ENCODE peak calls at places on chromosomes 13 and 19, in five cellular contexts. R is adrenal gland, Y is pancreas, L is upper lobe of left lung, B is cardiac fibroblast. J is an unnamed sample.
A peak's percentile ranks its signal among the peaks of the same experiment; 100 is the strongest.

GRCh38 chr13:99433543-99434075 is 67.7 kb upstream of the TM9SF2 start:
- DNase-seq in R (no peak), Y (no peak), L (no peak), B (no peak), J (no peak)

GRCh38 chr13:95948646-95949045 is 104.6 kb downstream of the UGGT2 start:
- DNase-seq in R (no peak), Y (no peak), L (no peak), B (peak; percentile 26), J (no peak)

GRCh38 chr19:52190679-52191293 is 934 bp downstream of the PPP2R1A start:
- DNase-seq in R (peak; percentile 64), Y (peak; percentile 62), L (peak; percentile 48), B (peak; percentile 63), J (peak; percentile 58)

GRCh38 chr19:39246951-39247669 is 1.5 kb downstream of the IFNL4 start:
- DNase-seq in R (peak; percentile 22), Y (peak; percentile 66), L (peak; percentile 73), B (peak; percentile 7), J (peak; percentile 47)

GRCh38 chr13:33112745-33113144 is 96.5 kb downstream of the KL start:
- DNase-seq in R (no peak), Y (no peak), L (peak; percentile 40), B (no peak), J (no peak)

GRCh38 chr19:19213822-19214558 is 2.2 kb downstream of the NCAN start:
- DNase-seq in R (no peak), Y (no peak), L (no peak), B (no peak), J (no peak)

GRCh38 chr19:1112254-1113208 is 8.7 kb downstream of the GPX4 start:
- DNase-seq in R (peak; percentile 92), Y (peak; percentile 84), L (peak; percentile 93), B (no peak), J (peak; percentile 92)

GRCh38 chr13:111046590-111047141 is 68.4 kb upstream of the ARHGEF7 start:
- DNase-seq in R (no peak), Y (no peak), L (no peak), B (peak; percentile 42), J (no peak)

GRCh38 chr19:48553676-48554384 is 1.9 kb downstream of the SULT2B1 start:
- DNase-seq in R (peak; percentile 91), Y (peak; percentile 57), L (no peak), B (peak; percentile 75), J (peak; percentile 81)

GRCh38 chr13:80475718-80476117 is 134.8 kb upstream of the SPRY2 start:
- DNase-seq in R (no peak), Y (no peak), L (no peak), B (no peak), J (no peak)

GRCh38 chr13:28611654-28612131 is 47.2 kb upstream of the POMP start:
- DNase-seq in R (no peak), Y (no peak), L (no peak), B (peak; percentile 15), J (no peak)

GRCh38 chr19:19654441-19654840 is 9.0 kb downstream of the ATP13A1 start:
- DNase-seq in R (no peak), Y (no peak), L (peak; percentile 65), B (no peak), J (no peak)

GRCh38 chr13:40648841-40649240 is 17.6 kb downstream of the FOXO1 start:
- DNase-seq in R (no peak), Y (no peak), L (no peak), B (no peak), J (no peak)

GRCh38 chr19:5078179-5078578 is 109.3 kb downstream of the KDM4B start:
- DNase-seq in R (no peak), Y (no peak), L (peak; percentile 53), B (no peak), J (no peak)

GRCh38 chr19:29320611-29321010 is 107.7 kb upstream of the UQCRFS1 start:
- DNase-seq in R (no peak), Y (no peak), L (no peak), B (no peak), J (no peak)

GRCh38 chr13:85142351-85142750 is 656.9 kb downstream of the SLITRK6 start:
- DNase-seq in R (no peak), Y (no peak), L (no peak), B (no peak), J (no peak)

GRCh38 chr19:47700934-47701716 is 12.1 kb upstream of the EHD2 start:
- DNase-seq in R (no peak), Y (peak; percentile 70), L (peak; percentile 75), B (no peak), J (no peak)

GRCh38 chr19:48997972-48998371 is 4.3 kb downstream of the RUVBL2 start:
- DNase-seq in R (no peak), Y (no peak), L (no peak), B (peak; percentile 64), J (peak; percentile 32)

GRCh38 chr19:48512504-48513288 is 1.1 kb upstream of the LMTK3 start:
- DNase-seq in R (no peak), Y (no peak), L (no peak), B (no peak), J (no peak)

GRCh38 chr13:35764359-35765015 is 288.0 kb upstream of the MAB21L1 start:
- DNase-seq in R (no peak), Y (no peak), L (no peak), B (peak; percentile 10), J (no peak)

GRCh38 chr13:60047943-60048342 is 115.8 kb downstream of the DIAPH3 start:
- DNase-seq in R (no peak), Y (no peak), L (no peak), B (peak; percentile 4), J (no peak)

GRCh38 chr13:46656786-46657185 is 103.8 kb downstream of the LRCH1 start:
- DNase-seq in R (no peak), Y (no peak), L (no peak), B (no peak), J (no peak)
- H3K4me3 ChIP-seq in R (no peak overlapping the region), Y (no peak overlapping the region), L (no peak overlapping the region), B (no peak overlapping the region), J (no peak overlapping the region)

GRCh38 chr13:98141938-98142426 is 912 bp upstream of the FARP1 start:
- DNase-seq in R (peak; percentile 74), Y (peak; percentile 80), L (no peak), B (no peak), J (no peak)
- H3K4me3 ChIP-seq in R (peak overlapping the region; percentile 95), Y (peak overlapping the region; percentile 79), L (peak overlapping the region; percentile 94), B (peak overlapping the region; percentile 62), J (peak overlapping the region; percentile 50)

DNA sequence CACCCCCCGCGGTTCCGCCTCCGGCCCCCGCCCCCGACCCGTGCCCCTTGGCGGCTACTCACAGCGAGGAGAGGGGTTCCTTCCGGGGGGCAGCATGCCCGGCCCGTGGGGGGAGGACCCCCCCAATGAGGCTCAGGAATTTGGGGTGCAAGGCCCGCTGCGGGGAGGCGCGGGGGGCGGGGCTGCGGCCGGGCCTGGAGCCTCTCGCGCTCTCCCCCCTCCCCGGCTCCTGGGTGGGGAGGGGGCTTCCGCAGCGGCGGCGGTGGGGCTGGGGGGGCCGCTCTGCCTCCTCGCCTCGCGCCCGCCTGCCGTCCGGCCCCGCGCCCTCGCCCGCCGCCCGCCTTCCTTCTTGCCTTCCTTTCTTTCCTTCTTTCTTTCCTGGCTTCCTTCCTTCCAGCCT is 353 bp downstream of the LRRC4B start:
- DNase-seq in R (no peak), Y (no peak), L (peak; percentile 73), B (no peak), J (no peak)
- H3K4me3 ChIP-seq in R (peak overlapping the region; percentile 19), Y (no peak overlapping the region), L (peak overlapping the region; percentile 18), B (no peak overlapping the region), J (peak overlapping the region; percentile 29)

GRCh38 chr13:66835040-66835628 is 395.0 kb downstream of the PCDH9 start:
- DNase-seq in R (peak; percentile 69), Y (peak; percentile 74), L (no peak), B (peak; percentile 67), J (no peak)

GRCh38 chr13:66837246-66837645 is 392.9 kb downstream of the PCDH9 start:
- DNase-seq in R (no peak), Y (no peak), L (peak; percentile 12), B (no peak), J (no peak)

GRCh38 chr13:66829803-66830202 is 400.3 kb downstream of the PCDH9 start:
- DNase-seq in R (no peak), Y (no peak), L (no peak), B (no peak), J (no peak)

GRCh38 chr13:66826398-66826797 is 403.7 kb downstream of the PCDH9 start:
- DNase-seq in R (no peak), Y (no peak), L (no peak), B (no peak), J (no peak)

DNA sequence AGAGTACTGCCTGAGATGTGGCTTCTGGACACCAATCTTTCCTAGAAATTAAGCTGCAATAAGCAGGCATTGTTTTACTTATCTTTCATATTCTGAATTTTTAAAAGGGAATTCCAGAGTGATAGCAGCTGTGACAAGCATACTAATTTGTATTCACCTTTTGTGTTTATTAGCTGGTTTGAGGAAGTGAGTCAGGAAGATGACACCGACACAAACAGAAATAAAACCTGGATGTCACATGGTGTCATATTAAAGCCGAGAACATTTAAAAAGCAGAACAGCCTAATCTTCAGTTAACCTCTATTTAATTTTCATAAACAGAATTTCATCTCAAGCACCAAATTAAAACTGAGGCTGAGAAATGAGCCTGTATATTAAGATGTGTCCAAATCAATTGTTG is 398.8 kb downstream of the PCDH9 start:
- DNase-seq in R (no peak), Y (no peak), L (no peak), B (no peak), J (no peak)
- H3K4me3 ChIP-seq in R (no peak overlapping the region), Y (no peak overlapping the region), L (no peak overlapping the region), B (no peak overlapping the region), J (no peak overlapping the region)

GRCh38 chr19:13206581-13206980 is 56.4 kb downstream of the IER2 start:
- DNase-seq in R (no peak), Y (no peak), L (no peak), B (no peak), J (no peak)

GRCh38 chr19:13208964-13209796 is 59.0 kb downstream of the IER2 start:
- DNase-seq in R (no peak), Y (no peak), L (peak; percentile 83), B (no peak), J (peak; percentile 33)

GRCh38 chr19:13209797-13210775 is 59.9 kb downstream of the IER2 start:
- DNase-seq in R (no peak), Y (no peak), L (peak; percentile 51), B (no peak), J (no peak)

GRCh38 chr19:13207237-13208130 is 57.3 kb downstream of the IER2 start:
- DNase-seq in R (peak; percentile 34), Y (no peak), L (peak; percentile 90), B (no peak), J (peak; percentile 38)

GRCh38 chr19:13208131-13208963 is 58.1 kb downstream of the IER2 start:
- DNase-seq in R (peak; percentile 47), Y (no peak), L (peak; percentile 87), B (peak; percentile 85), J (peak; percentile 79)
- H3K4me3 ChIP-seq in R (peak overlapping the region; percentile 40), Y (no peak overlapping the region), L (peak overlapping the region; percentile 40), B (peak overlapping the region; percentile 30), J (peak overlapping the region; percentile 52)

GRCh38 chr19:10805075-10805757 is 30.8 kb downstream of the TMED1 start:
- DNase-seq in R (no peak), Y (no peak), L (no peak), B (no peak), J (no peak)
- H3K4me3 ChIP-seq in R (no peak overlapping the region), Y (no peak overlapping the region), L (no peak overlapping the region), B (no peak overlapping the region), J (no peak overlapping the region)

J was measured in Peyer's patch.